ENCODE peak calls at places on chromosomes 13 and 19, in five cellular contexts. K is effector CD4-positive, alpha-beta T cell; T is HuH-7.5; U is stimulated activated CD8-positive, alpha-beta memory T cell treated with anti-CD3 and anti-CD28 coated beads, Interleukin-15, amount 100 ng/mL, for 4 hours; V is activated T-cell treated with anti-CD3 and anti-CD28 coated beads, Interleukin-2, amount 50 U/mL, for 4 hours. H is an unnamed sample.

GRCh38 chr13:112592647-112593046 is 4.7 kb upstream of the TUBGCP3 start:
- DNase-seq in K (no peak), T (no peak), U (no peak), V (no peak), H (no peak)

GRCh38 chr13:40130871-40131636 is 475.6 kb downstream of the COG6 start:
- DNase-seq in K (no peak), T (no peak), U (no peak), V (peak; percentile 17), H (peak; percentile 55)

GRCh38 chr19:16797876-16798275 is 31.3 kb upstream of the SIN3B start:
- DNase-seq in K (no peak), T (no peak), U (no peak), V (no peak), H (no peak)

GRCh38 chr13:73411067-73411809 is 352.4 kb downstream of the KLF5 start:
- DNase-seq in K (no peak), T (no peak), U (no peak), V (no peak), H (no peak)

GRCh38 chr19:29860492-29860891 is 48.7 kb downstream of the CCNE1 start:
- DNase-seq in K (no peak), T (no peak), U (no peak), V (no peak), H (no peak)

GRCh38 chr13:46160474-46161066 is 21.4 kb downstream of the LCP1 start:
- DNase-seq in K (no peak), T (peak; percentile 68), U (no peak), V (no peak), H (peak; percentile 57)

GRCh38 chr19:47111081-47111589 is 2.4 kb downstream of the ZC3H4 start:
- DNase-seq in K (peak; percentile 32), T (no peak), U (peak; percentile 22), V (peak; percentile 28), H (no peak)

GRCh38 chr13:50629497-50629896 is 214.0 kb downstream of the DLEU7 start:
- DNase-seq in K (no peak), T (no peak), U (no peak), V (no peak), H (peak; percentile 75)

GRCh38 chr19:3576696-3577443 is 4.1 kb downstream of the HMG20B start:
- DNase-seq in K (no peak), T (peak; percentile 12), U (no peak), V (no peak), H (no peak)

GRCh38 chr19:49920624-49921363 is 8.2 kb upstream of the ATF5 start:
- DNase-seq in K (no peak), T (no peak), U (no peak), V (no peak), H (no peak)

GRCh38 chr13:44726214-44726613 is 150.1 kb upstream of the TSC22D1 start:
- DNase-seq in K (no peak), T (no peak), U (no peak), V (no peak), H (no peak)

GRCh38 chr13:113761136-113761535 is 2.1 kb downstream of the TMEM255B start:
- DNase-seq in K (no peak), T (no peak), U (no peak), V (no peak), H (no peak)

GRCh38 chr19:50266041-50266440 is 62.6 kb downstream of the MYH14 start:
- DNase-seq in K (no peak), T (no peak), U (no peak), V (no peak), H (no peak)

GRCh38 chr19:8393871-8394250 is 3.7 kb downstream of the RAB11B start:
- DNase-seq in K (no peak), T (no peak), U (no peak), V (no peak), H (no peak)

GRCh38 chr13:106533940-106534843 is 1.3 kb downstream of the EFNB2 start:
- DNase-seq in K (peak; percentile 11), T (no peak), U (no peak), V (peak; percentile 11), H (no peak)

H was measured in NCI-H460.